ENCODE peak calls at places on chromosome 22, in ten cellular contexts. One of them, this sample, is unnamed.
A peak's percentile ranks its signal among the peaks of the same experiment; 100 is the strongest.

GRCh38 chr22:23058481-23059336 is 11.6 kb upstream of the GNAZ start:
- DNase-seq in activated T-cell treated with anti-CD3 and anti-CD28 coated beads, Interleukin-2, amount 50 U/mL, for 72 hours: no peak
- DNase-seq in GM23338: no peak
- DNase-seq in activated CD4-positive, alpha-beta T cell treated with anti-CD3 and anti-CD28 coated beads, Interleukin-2, amount 50 U/mL, for 1 hour: no peak
- DNase-seq in posterior cingulate gyrus: no peak
- DNase-seq in putamen: no peak
- DNase-seq in germinal center: no peak
- DNase-seq in T-cell: no peak
- DNase-seq in NCI-H524: no peak
- DNase-seq in anterior cingulate cortex: no peak
- DNase-seq in this sample: no peak

GRCh38 chr22:31122532-31123291 is at the start of gene INPP5J:
- DNase-seq in activated T-cell treated with anti-CD3 and anti-CD28 coated beads, Interleukin-2, amount 50 U/mL, for 72 hours: no peak
- DNase-seq in GM23338: peak; percentile 80
- DNase-seq in activated CD4-positive, alpha-beta T cell treated with anti-CD3 and anti-CD28 coated beads, Interleukin-2, amount 50 U/mL, for 1 hour: no peak
- DNase-seq in posterior cingulate gyrus: peak; percentile 62
- DNase-seq in putamen: no peak
- DNase-seq in germinal center: no peak
- DNase-seq in T-cell: no peak
- DNase-seq in NCI-H524: no peak
- DNase-seq in anterior cingulate cortex: peak; percentile 50
- DNase-seq in this sample: no peak

GRCh38 chr22:24133187-24133965 is 47.9 kb upstream of the SUSD2 start:
- DNase-seq in activated T-cell treated with anti-CD3 and anti-CD28 coated beads, Interleukin-2, amount 50 U/mL, for 72 hours: no peak
- DNase-seq in GM23338: peak; percentile 51
- DNase-seq in activated CD4-positive, alpha-beta T cell treated with anti-CD3 and anti-CD28 coated beads, Interleukin-2, amount 50 U/mL, for 1 hour: peak; percentile 49
- DNase-seq in posterior cingulate gyrus: no peak
- DNase-seq in putamen: no peak
- DNase-seq in germinal center: no peak
- DNase-seq in T-cell: no peak
- DNase-seq in NCI-H524: no peak
- DNase-seq in anterior cingulate cortex: no peak
- DNase-seq in this sample: no peak

GRCh38 chr22:39396797-39397195 is 2.8 kb upstream of the TAB1 start:
- DNase-seq in activated T-cell treated with anti-CD3 and anti-CD28 coated beads, Interleukin-2, amount 50 U/mL, for 72 hours: no peak
- DNase-seq in GM23338: no peak
- DNase-seq in activated CD4-positive, alpha-beta T cell treated with anti-CD3 and anti-CD28 coated beads, Interleukin-2, amount 50 U/mL, for 1 hour: no peak
- DNase-seq in posterior cingulate gyrus: no peak
- DNase-seq in putamen: no peak
- DNase-seq in germinal center: no peak
- DNase-seq in T-cell: no peak
- DNase-seq in NCI-H524: peak; percentile 9
- DNase-seq in anterior cingulate cortex: no peak
- DNase-seq in this sample: no peak

GRCh38 chr22:37731804-37732471 is 35.1 kb downstream of the TRIOBP start:
- DNase-seq in activated T-cell treated with anti-CD3 and anti-CD28 coated beads, Interleukin-2, amount 50 U/mL, for 72 hours: no peak
- DNase-seq in GM23338: no peak
- DNase-seq in activated CD4-positive, alpha-beta T cell treated with anti-CD3 and anti-CD28 coated beads, Interleukin-2, amount 50 U/mL, for 1 hour: no peak
- DNase-seq in posterior cingulate gyrus: no peak
- DNase-seq in putamen: no peak
- DNase-seq in germinal center: no peak
- DNase-seq in T-cell: no peak
- DNase-seq in NCI-H524: no peak
- DNase-seq in anterior cingulate cortex: no peak
- DNase-seq in this sample: no peak

GRCh38 chr22:37818397-37819099 is 4.6 kb upstream of the GALR3 start:
- DNase-seq in activated T-cell treated with anti-CD3 and anti-CD28 coated beads, Interleukin-2, amount 50 U/mL, for 72 hours: peak; percentile 73
- DNase-seq in GM23338: peak; percentile 77
- DNase-seq in activated CD4-positive, alpha-beta T cell treated with anti-CD3 and anti-CD28 coated beads, Interleukin-2, amount 50 U/mL, for 1 hour: peak; percentile 69
- DNase-seq in posterior cingulate gyrus: peak; percentile 56
- DNase-seq in putamen: no peak
- DNase-seq in germinal center: peak; percentile 82
- DNase-seq in T-cell: peak; percentile 37
- DNase-seq in NCI-H524: no peak
- DNase-seq in anterior cingulate cortex: peak; percentile 40
- DNase-seq in this sample: no peak

GRCh38 chr22:43829448-43829821 is 17.3 kb upstream of the EFCAB6 start:
- DNase-seq in activated T-cell treated with anti-CD3 and anti-CD28 coated beads, Interleukin-2, amount 50 U/mL, for 72 hours: no peak
- DNase-seq in GM23338: no peak
- DNase-seq in activated CD4-positive, alpha-beta T cell treated with anti-CD3 and anti-CD28 coated beads, Interleukin-2, amount 50 U/mL, for 1 hour: no peak
- DNase-seq in posterior cingulate gyrus: no peak
- DNase-seq in putamen: no peak
- DNase-seq in germinal center: no peak
- DNase-seq in T-cell: no peak
- DNase-seq in NCI-H524: peak; percentile 45
- DNase-seq in anterior cingulate cortex: no peak
- DNase-seq in this sample: no peak

GRCh38 chr22:48632641-48633246 is 1194.9 kb downstream of the BRD1 start:
- DNase-seq in activated T-cell treated with anti-CD3 and anti-CD28 coated beads, Interleukin-2, amount 50 U/mL, for 72 hours: no peak
- DNase-seq in GM23338: no peak
- DNase-seq in activated CD4-positive, alpha-beta T cell treated with anti-CD3 and anti-CD28 coated beads, Interleukin-2, amount 50 U/mL, for 1 hour: no peak
- DNase-seq in posterior cingulate gyrus: no peak
- DNase-seq in putamen: peak; percentile 71
- DNase-seq in germinal center: no peak
- DNase-seq in T-cell: no peak
- DNase-seq in NCI-H524: no peak
- DNase-seq in anterior cingulate cortex: no peak
- DNase-seq in this sample: no peak

GRCh38 chr22:30295576-30295975 is 6.3 kb upstream of the CASTOR1 start:
- DNase-seq in activated T-cell treated with anti-CD3 and anti-CD28 coated beads, Interleukin-2, amount 50 U/mL, for 72 hours: no peak
- DNase-seq in GM23338: no peak
- DNase-seq in activated CD4-positive, alpha-beta T cell treated with anti-CD3 and anti-CD28 coated beads, Interleukin-2, amount 50 U/mL, for 1 hour: no peak
- DNase-seq in posterior cingulate gyrus: no peak
- DNase-seq in putamen: no peak
- DNase-seq in germinal center: no peak
- DNase-seq in T-cell: no peak
- DNase-seq in NCI-H524: no peak
- DNase-seq in anterior cingulate cortex: no peak
- DNase-seq in this sample: no peak

GRCh38 chr22:35327690-35328471 is 28.2 kb downstream of the TOM1 start:
- DNase-seq in activated T-cell treated with anti-CD3 and anti-CD28 coated beads, Interleukin-2, amount 50 U/mL, for 72 hours: no peak
- DNase-seq in GM23338: no peak
- DNase-seq in activated CD4-positive, alpha-beta T cell treated with anti-CD3 and anti-CD28 coated beads, Interleukin-2, amount 50 U/mL, for 1 hour: no peak
- DNase-seq in posterior cingulate gyrus: no peak
- DNase-seq in putamen: no peak
- DNase-seq in germinal center: no peak
- DNase-seq in T-cell: no peak
- DNase-seq in NCI-H524: no peak
- DNase-seq in anterior cingulate cortex: no peak
- DNase-seq in this sample: no peak

GRCh38 chr22:25023879-25024278 is 71.4 kb downstream of the KIAA1671 start:
- DNase-seq in activated T-cell treated with anti-CD3 and anti-CD28 coated beads, Interleukin-2, amount 50 U/mL, for 72 hours: no peak
- DNase-seq in GM23338: no peak
- DNase-seq in activated CD4-positive, alpha-beta T cell treated with anti-CD3 and anti-CD28 coated beads, Interleukin-2, amount 50 U/mL, for 1 hour: no peak
- DNase-seq in posterior cingulate gyrus: no peak
- DNase-seq in putamen: no peak
- DNase-seq in germinal center: no peak
- DNase-seq in T-cell: no peak
- DNase-seq in NCI-H524: no peak
- DNase-seq in anterior cingulate cortex: no peak
- DNase-seq in this sample: no peak

GRCh38 chr22:19701420-19702145 is 12.7 kb upstream of the SEPTIN5 start:
- DNase-seq in activated T-cell treated with anti-CD3 and anti-CD28 coated beads, Interleukin-2, amount 50 U/mL, for 72 hours: no peak
- DNase-seq in GM23338: no peak
- DNase-seq in activated CD4-positive, alpha-beta T cell treated with anti-CD3 and anti-CD28 coated beads, Interleukin-2, amount 50 U/mL, for 1 hour: no peak
- DNase-seq in posterior cingulate gyrus: no peak
- DNase-seq in putamen: no peak
- DNase-seq in germinal center: no peak
- DNase-seq in T-cell: no peak
- DNase-seq in NCI-H524: no peak
- DNase-seq in anterior cingulate cortex: no peak
- DNase-seq in this sample: no peak

GRCh38 chr22:20463324-20464095 is 25.9 kb upstream of the SCARF2 start:
- DNase-seq in activated T-cell treated with anti-CD3 and anti-CD28 coated beads, Interleukin-2, amount 50 U/mL, for 72 hours: peak; percentile 21
- DNase-seq in GM23338: no peak
- DNase-seq in activated CD4-positive, alpha-beta T cell treated with anti-CD3 and anti-CD28 coated beads, Interleukin-2, amount 50 U/mL, for 1 hour: peak; percentile 22
- DNase-seq in posterior cingulate gyrus: no peak
- DNase-seq in putamen: no peak
- DNase-seq in germinal center: peak; percentile 81
- DNase-seq in T-cell: peak; percentile 32
- DNase-seq in NCI-H524: peak; percentile 67
- DNase-seq in anterior cingulate cortex: no peak
- DNase-seq in this sample: no peak

GRCh38 chr22:25573822-25574221 is 9.3 kb downstream of the GRK3 start:
- DNase-seq in activated T-cell treated with anti-CD3 and anti-CD28 coated beads, Interleukin-2, amount 50 U/mL, for 72 hours: no peak
- DNase-seq in GM23338: no peak
- DNase-seq in activated CD4-positive, alpha-beta T cell treated with anti-CD3 and anti-CD28 coated beads, Interleukin-2, amount 50 U/mL, for 1 hour: no peak
- DNase-seq in posterior cingulate gyrus: no peak
- DNase-seq in putamen: no peak
- DNase-seq in germinal center: no peak
- DNase-seq in T-cell: no peak
- DNase-seq in NCI-H524: no peak
- DNase-seq in anterior cingulate cortex: no peak
- DNase-seq in this sample: no peak

GRCh38 chr22:45091254-45091854 is 72.4 kb upstream of the NUP50 start:
- DNase-seq in activated T-cell treated with anti-CD3 and anti-CD28 coated beads, Interleukin-2, amount 50 U/mL, for 72 hours: no peak
- DNase-seq in GM23338: no peak
- DNase-seq in activated CD4-positive, alpha-beta T cell treated with anti-CD3 and anti-CD28 coated beads, Interleukin-2, amount 50 U/mL, for 1 hour: no peak
- DNase-seq in posterior cingulate gyrus: no peak
- DNase-seq in putamen: no peak
- DNase-seq in germinal center: no peak
- DNase-seq in T-cell: no peak
- DNase-seq in NCI-H524: no peak
- DNase-seq in anterior cingulate cortex: no peak
- DNase-seq in this sample: no peak

GRCh38 chr22:23509571-23510302 is 70.4 kb downstream of the IGLL1 start:
- DNase-seq in activated T-cell treated with anti-CD3 and anti-CD28 coated beads, Interleukin-2, amount 50 U/mL, for 72 hours: no peak
- DNase-seq in GM23338: no peak
- DNase-seq in activated CD4-positive, alpha-beta T cell treated with anti-CD3 and anti-CD28 coated beads, Interleukin-2, amount 50 U/mL, for 1 hour: no peak
- DNase-seq in posterior cingulate gyrus: no peak
- DNase-seq in putamen: no peak
- DNase-seq in germinal center: no peak
- DNase-seq in T-cell: no peak
- DNase-seq in NCI-H524: no peak
- DNase-seq in anterior cingulate cortex: peak; percentile 21
- DNase-seq in this sample: no peak

GRCh38 chr22:36775589-36775965 is 342 bp downstream of the IFT27 start:
- DNase-seq in activated T-cell treated with anti-CD3 and anti-CD28 coated beads, Interleukin-2, amount 50 U/mL, for 72 hours: peak; percentile 38
- DNase-seq in GM23338: peak; percentile 45
- DNase-seq in activated CD4-positive, alpha-beta T cell treated with anti-CD3 and anti-CD28 coated beads, Interleukin-2, amount 50 U/mL, for 1 hour: peak; percentile 28
- DNase-seq in posterior cingulate gyrus: peak; percentile 46
- DNase-seq in putamen: peak; percentile 42
- DNase-seq in germinal center: peak; percentile 38
- DNase-seq in T-cell: peak; percentile 15
- DNase-seq in NCI-H524: no peak
- DNase-seq in anterior cingulate cortex: peak; percentile 53
- DNase-seq in this sample: no peak

GRCh38 chr22:24584871-24585411 is 7.9 kb downstream of the LRRC75B start:
- DNase-seq in activated T-cell treated with anti-CD3 and anti-CD28 coated beads, Interleukin-2, amount 50 U/mL, for 72 hours: no peak
- DNase-seq in GM23338: no peak
- DNase-seq in activated CD4-positive, alpha-beta T cell treated with anti-CD3 and anti-CD28 coated beads, Interleukin-2, amount 50 U/mL, for 1 hour: no peak
- DNase-seq in posterior cingulate gyrus: no peak
- DNase-seq in putamen: no peak
- DNase-seq in germinal center: no peak
- DNase-seq in T-cell: no peak
- DNase-seq in NCI-H524: no peak
- DNase-seq in anterior cingulate cortex: no peak
- DNase-seq in this sample: no peak

GRCh38 chr22:50398698-50399648 is 55.8 kb downstream of the PPP6R2 start:
- DNase-seq in activated T-cell treated with anti-CD3 and anti-CD28 coated beads, Interleukin-2, amount 50 U/mL, for 72 hours: no peak
- DNase-seq in GM23338: no peak
- DNase-seq in activated CD4-positive, alpha-beta T cell treated with anti-CD3 and anti-CD28 coated beads, Interleukin-2, amount 50 U/mL, for 1 hour: no peak
- DNase-seq in posterior cingulate gyrus: no peak
- DNase-seq in putamen: no peak
- DNase-seq in germinal center: no peak
- DNase-seq in T-cell: no peak
- DNase-seq in NCI-H524: no peak
- DNase-seq in anterior cingulate cortex: no peak
- DNase-seq in this sample: no peak

GRCh38 chr22:22756109-22756508 is 111.7 kb downstream of the GGTLC2 start:
- DNase-seq in activated T-cell treated with anti-CD3 and anti-CD28 coated beads, Interleukin-2, amount 50 U/mL, for 72 hours: no peak
- DNase-seq in GM23338: no peak
- DNase-seq in activated CD4-positive, alpha-beta T cell treated with anti-CD3 and anti-CD28 coated beads, Interleukin-2, amount 50 U/mL, for 1 hour: no peak
- DNase-seq in posterior cingulate gyrus: no peak
- DNase-seq in putamen: no peak
- DNase-seq in germinal center: no peak
- DNase-seq in T-cell: no peak
- DNase-seq in NCI-H524: no peak
- DNase-seq in anterior cingulate cortex: no peak
- DNase-seq in this sample: no peak

GRCh38 chr22:35971418-35972119 is 57.1 kb downstream of the RBFOX2 start:
- DNase-seq in activated T-cell treated with anti-CD3 and anti-CD28 coated beads, Interleukin-2, amount 50 U/mL, for 72 hours: no peak
- DNase-seq in GM23338: no peak
- DNase-seq in activated CD4-positive, alpha-beta T cell treated with anti-CD3 and anti-CD28 coated beads, Interleukin-2, amount 50 U/mL, for 1 hour: no peak
- DNase-seq in posterior cingulate gyrus: no peak
- DNase-seq in putamen: no peak
- DNase-seq in germinal center: no peak
- DNase-seq in T-cell: no peak
- DNase-seq in NCI-H524: no peak
- DNase-seq in anterior cingulate cortex: no peak
- DNase-seq in this sample: peak; percentile 91

GRCh38 chr22:22092101-22092500 is 109.5 kb upstream of the TOP3B start:
- DNase-seq in activated T-cell treated with anti-CD3 and anti-CD28 coated beads, Interleukin-2, amount 50 U/mL, for 72 hours: no peak
- DNase-seq in GM23338: no peak
- DNase-seq in activated CD4-positive, alpha-beta T cell treated with anti-CD3 and anti-CD28 coated beads, Interleukin-2, amount 50 U/mL, for 1 hour: no peak
- DNase-seq in posterior cingulate gyrus: no peak
- DNase-seq in putamen: no peak
- DNase-seq in germinal center: no peak
- DNase-seq in T-cell: no peak
- DNase-seq in NCI-H524: no peak
- DNase-seq in anterior cingulate cortex: no peak
- DNase-seq in this sample: no peak

GRCh38 chr22:27573280-27573711 is 228.3 kb downstream of the MN1 start:
- DNase-seq in activated T-cell treated with anti-CD3 and anti-CD28 coated beads, Interleukin-2, amount 50 U/mL, for 72 hours: no peak
- DNase-seq in GM23338: peak; percentile 57
- DNase-seq in activated CD4-positive, alpha-beta T cell treated with anti-CD3 and anti-CD28 coated beads, Interleukin-2, amount 50 U/mL, for 1 hour: no peak
- DNase-seq in posterior cingulate gyrus: no peak
- DNase-seq in putamen: no peak
- DNase-seq in germinal center: no peak
- DNase-seq in T-cell: no peak
- DNase-seq in NCI-H524: no peak
- DNase-seq in anterior cingulate cortex: peak; percentile 24
- DNase-seq in this sample: no peak

GRCh38 chr22:49400136-49400865 is 427.4 kb downstream of the BRD1 start:
- DNase-seq in activated T-cell treated with anti-CD3 and anti-CD28 coated beads, Interleukin-2, amount 50 U/mL, for 72 hours: no peak
- DNase-seq in GM23338: no peak
- DNase-seq in activated CD4-positive, alpha-beta T cell treated with anti-CD3 and anti-CD28 coated beads, Interleukin-2, amount 50 U/mL, for 1 hour: no peak
- DNase-seq in posterior cingulate gyrus: no peak
- DNase-seq in putamen: no peak
- DNase-seq in germinal center: no peak
- DNase-seq in T-cell: no peak
- DNase-seq in NCI-H524: no peak
- DNase-seq in anterior cingulate cortex: no peak
- DNase-seq in this sample: no peak

GRCh38 chr22:22929381-22930221 is 42.0 kb downstream of the IGLL5 start:
- DNase-seq in activated T-cell treated with anti-CD3 and anti-CD28 coated beads, Interleukin-2, amount 50 U/mL, for 72 hours: no peak
- DNase-seq in GM23338: no peak
- DNase-seq in activated CD4-positive, alpha-beta T cell treated with anti-CD3 and anti-CD28 coated beads, Interleukin-2, amount 50 U/mL, for 1 hour: no peak
- DNase-seq in posterior cingulate gyrus: no peak
- DNase-seq in putamen: no peak
- DNase-seq in germinal center: no peak
- DNase-seq in T-cell: no peak
- DNase-seq in NCI-H524: no peak
- DNase-seq in anterior cingulate cortex: no peak
- DNase-seq in this sample: no peak

GRCh38 chr22:46001046-46001425 is 24.1 kb upstream of the WNT7B start:
- DNase-seq in activated T-cell treated with anti-CD3 and anti-CD28 coated beads, Interleukin-2, amount 50 U/mL, for 72 hours: no peak
- DNase-seq in GM23338: no peak
- DNase-seq in activated CD4-positive, alpha-beta T cell treated with anti-CD3 and anti-CD28 coated beads, Interleukin-2, amount 50 U/mL, for 1 hour: no peak
- DNase-seq in posterior cingulate gyrus: no peak
- DNase-seq in putamen: no peak
- DNase-seq in germinal center: no peak
- DNase-seq in T-cell: no peak
- DNase-seq in NCI-H524: no peak
- DNase-seq in anterior cingulate cortex: no peak
- DNase-seq in this sample: no peak

GRCh38 chr22:49086181-49086580 is 741.5 kb downstream of the BRD1 start:
- DNase-seq in activated T-cell treated with anti-CD3 and anti-CD28 coated beads, Interleukin-2, amount 50 U/mL, for 72 hours: no peak
- DNase-seq in GM23338: no peak
- DNase-seq in activated CD4-positive, alpha-beta T cell treated with anti-CD3 and anti-CD28 coated beads, Interleukin-2, amount 50 U/mL, for 1 hour: no peak
- DNase-seq in posterior cingulate gyrus: no peak
- DNase-seq in putamen: no peak
- DNase-seq in germinal center: no peak
- DNase-seq in T-cell: no peak
- DNase-seq in NCI-H524: no peak
- DNase-seq in anterior cingulate cortex: no peak
- DNase-seq in this sample: no peak

GRCh38 chr22:42613869-42614268 is 814 bp downstream of the POLDIP3 start:
- DNase-seq in activated T-cell treated with anti-CD3 and anti-CD28 coated beads, Interleukin-2, amount 50 U/mL, for 72 hours: peak; percentile 42
- DNase-seq in GM23338: no peak
- DNase-seq in activated CD4-positive, alpha-beta T cell treated with anti-CD3 and anti-CD28 coated beads, Interleukin-2, amount 50 U/mL, for 1 hour: no peak
- DNase-seq in posterior cingulate gyrus: no peak
- DNase-seq in putamen: no peak
- DNase-seq in germinal center: no peak
- DNase-seq in T-cell: no peak
- DNase-seq in NCI-H524: no peak
- DNase-seq in anterior cingulate cortex: no peak
- DNase-seq in this sample: no peak